ENCODE peak calls at places on chromosomes 7 and 10, in six cellular contexts. I, F, K, U, G and H are unnamed samples.

GRCh38 chr7:105673367-105674188 is 92.3 kb upstream of the EFCAB10 start:
- DNase-seq in K (peak; percentile 46), U (no peak), G (no peak), I (peak; percentile 84), F (no peak), H (no peak)

GRCh38 chr7:72335561-72336381 is 76.4 kb downstream of the CALN1 start:
- DNase-seq in K (no peak), I (no peak), G (no peak), F (peak; percentile 68), U (no peak), H (no peak)

GRCh38 chr10:18822156-18822555 is 162.9 kb downstream of the ARL5B start:
- DNase-seq in I (no peak), K (no peak), F (peak; percentile 73), U (peak; percentile 9), G (no peak), H (peak; percentile 30)

GRCh38 chr10:127945335-127945734 is 38.4 kb downstream of the PTPRE start:
- DNase-seq in G (no peak), K (no peak), F (no peak), U (peak; percentile 59), I (no peak), H (no peak)

GRCh38 chr7:129951076-129952011 is 1.4 kb downstream of the UBE2H start:
- DNase-seq in G (no peak), K (no peak), U (peak; percentile 35), I (peak; percentile 21), F (peak; percentile 47), H (peak; percentile 66)

GRCh38 chr10:77859865-77860282 is 66.7 kb downstream of the DLG5 start:
- DNase-seq in I (no peak), U (no peak), K (no peak), F (no peak), G (no peak), H (no peak)

GRCh38 chr10:112000466-112000865 is 183.1 kb downstream of the GPAM start:
- DNase-seq in K (peak; percentile 11), G (no peak), I (no peak), U (no peak), F (no peak), H (peak; percentile 28)

GRCh38 chr10:126243976-126244375 is 144.3 kb downstream of the ADAM12 start:
- DNase-seq in K (no peak), F (no peak), U (peak; percentile 75), G (no peak), I (no peak), H (no peak)

GRCh38 chr10:93458821-93459257 is 23.3 kb downstream of the MYOF start:
- DNase-seq in F (peak; percentile 45), G (peak; percentile 44), K (peak; percentile 47), U (peak; percentile 99), I (peak; percentile 83), H (peak; percentile 49)

GRCh38 chr7:460374-461117 is 59.1 kb downstream of the PDGFA start:
- DNase-seq in G (no peak), I (peak; percentile 64), F (peak; percentile 90), U (peak; percentile 75), K (no peak), H (no peak)

GRCh38 chr7:142112086-142112485 is 568 bp downstream of the MGAM2 start:
- DNase-seq in K (no peak), G (no peak), F (no peak), U (no peak), I (no peak), H (no peak)

GRCh38 chr10:116886772-116887171 is 37.5 kb downstream of the ENO4 start:
- DNase-seq in G (no peak), U (no peak), F (no peak), K (no peak), I (no peak), H (no peak)

GRCh38 chr10:84138478-84139125 is 707 bp upstream of the GHITM start:
- DNase-seq in G (peak; percentile 19), I (no peak), F (no peak), U (no peak), K (no peak), H (peak; percentile 26)

GRCh38 chr10:93816123-93816747 is 58.5 kb downstream of the LGI1 start:
- DNase-seq in F (peak; percentile 85), U (peak; percentile 72), I (peak; percentile 78), G (peak; percentile 36), K (no peak), H (peak; percentile 80)

GRCh38 chr10:69475433-69475830 is 24.2 kb downstream of the TSPAN15 start:
- DNase-seq in F (no peak), U (peak; percentile 47), G (no peak), K (no peak), I (no peak), H (no peak)

DNA sequence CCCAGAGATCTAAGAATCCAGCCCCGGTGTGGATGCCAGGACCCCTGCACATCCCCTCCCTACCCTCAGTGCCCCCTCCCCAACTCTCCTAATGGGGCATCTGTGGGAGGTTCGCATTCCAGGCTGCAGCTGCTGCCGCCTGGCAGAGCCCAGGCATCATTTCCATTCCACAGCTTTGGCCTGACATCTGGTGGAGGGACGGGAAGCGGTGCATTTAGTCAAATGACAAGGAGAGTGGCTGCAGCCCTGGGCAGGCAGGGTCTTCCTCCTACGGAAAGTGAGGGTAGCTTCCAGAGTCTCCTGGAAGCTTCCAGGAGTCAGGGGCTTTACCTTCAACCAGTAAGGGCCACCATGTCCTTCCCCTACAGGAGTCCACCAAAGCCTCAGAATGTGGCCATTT is 30.8 kb downstream of the PRLHR start:
- DNase-seq in I (no peak), K (no peak), U (peak; percentile 37), G (no peak), F (peak; percentile 79), H (no peak)
- TF ChIP-seq CTCF in I (no peak), K (no peak), U (no peak), G (peak; percentile 35), F (peak; percentile 60), H (no peak)

GRCh38 chr10:124690971-124691370 is 53.2 kb downstream of the FAM53B start:
- DNase-seq in U (no peak), I (no peak), F (no peak), G (no peak), K (no peak), H (no peak)
- H3K4me1 ChIP-seq in U (peaks cover 55% of the 10 kb centered on the region), I (peaks cover 20% of the 10 kb centered on the region), F (peaks cover 20% of the 10 kb centered on the region), G (peaks cover 98% of the 10 kb centered on the region), K (peaks cover 95% of the 10 kb centered on the region), H (peaks cover 59% of the 10 kb centered on the region)

DNA sequence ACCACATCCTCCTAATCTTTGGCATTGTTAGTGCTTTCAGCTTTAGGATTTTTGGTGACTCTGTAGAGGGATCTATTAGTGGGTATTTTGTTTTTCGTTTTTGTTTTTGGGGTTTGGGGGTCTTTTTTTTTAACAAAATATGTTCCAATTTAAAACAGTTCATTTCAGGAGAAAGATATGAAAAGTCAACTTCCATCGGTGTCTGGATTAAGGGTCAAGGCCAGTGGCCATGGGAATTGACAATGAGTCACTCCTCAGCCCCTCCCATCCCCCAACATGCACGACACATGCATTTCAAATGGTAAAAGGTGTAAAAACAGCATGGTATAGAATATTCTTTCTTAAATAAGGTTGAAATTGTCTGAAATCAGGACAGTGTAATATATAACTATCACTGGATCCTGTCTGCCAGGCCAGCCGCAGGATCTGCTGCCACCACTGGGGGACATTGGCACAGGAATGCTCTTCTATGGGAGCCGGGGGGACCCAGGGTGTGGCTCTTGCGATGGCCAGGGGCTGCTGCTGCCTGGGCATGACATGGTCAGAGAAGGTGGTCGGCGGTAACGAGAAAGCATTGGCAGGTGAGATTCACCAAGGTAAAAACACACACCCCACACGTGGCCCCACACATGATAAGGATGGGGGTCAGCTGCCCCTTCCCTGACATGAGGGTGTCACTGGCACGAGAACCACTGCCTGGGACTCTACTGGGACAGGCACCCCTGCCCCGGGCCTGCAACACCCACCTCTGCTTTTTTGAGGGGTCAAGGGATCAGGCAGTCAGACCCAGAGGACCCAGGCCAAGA is 126.2 kb upstream of the KCTD7 start:
- DNase-seq in F (no peak), I (peak; percentile 40), G (no peak), K (no peak), U (no peak), H (no peak)
- TF ChIP-seq CTCF in F (no peak), I (no peak), G (no peak), K (no peak), U (peak; percentile 9), H (no peak)

GRCh38 chr7:156610601-156611000 is 30.0 kb upstream of the RNF32 start:
- DNase-seq in G (no peak), K (no peak), U (no peak), I (no peak), F (no peak), H (no peak)

GRCh38 chr7:156611393-156612010 is 29.1 kb upstream of the RNF32 start:
- DNase-seq in U (no peak), F (no peak), I (no peak), G (no peak), K (no peak), H (no peak)

GRCh38 chr7:156614434-156615264 is 25.9 kb upstream of the RNF32 start:
- DNase-seq in K (no peak), U (no peak), I (no peak), F (no peak), G (no peak), H (no peak)

GRCh38 chr7:156610130-156610529 is 30.4 kb upstream of the RNF32 start:
- DNase-seq in F (no peak), U (no peak), G (no peak), K (no peak), I (no peak), H (no peak)

GRCh38 chr7:156612930-156613329 is 27.6 kb upstream of the RNF32 start:
- DNase-seq in I (no peak), U (no peak), G (no peak), F (no peak), K (no peak), H (no peak)
- H3K4me1 ChIP-seq in I (peaks cover 15% of the 10 kb centered on the region), U (no peaks in the 10 kb centered on the region), G (peaks cover 16% of the 10 kb centered on the region), F (peaks cover 12% of the 10 kb centered on the region), K (no peaks in the 10 kb centered on the region), H (no peaks in the 10 kb centered on the region)

GRCh38 chr10:14548474-14548873 is 217.8 kb upstream of the FRMD4A start:
- DNase-seq in I (no peak), K (no peak), G (no peak), F (no peak), U (no peak), H (peak; percentile 68)

GRCh38 chr10:14549496-14549895 is 218.8 kb upstream of the FRMD4A start:
- DNase-seq in F (no peak), G (no peak), K (no peak), I (no peak), U (no peak), H (no peak)

GRCh38 chr10:14548970-14549369 is 218.2 kb upstream of the FRMD4A start:
- DNase-seq in G (no peak), F (no peak), U (no peak), K (no peak), I (no peak), H (no peak)

GRCh38 chr10:14545827-14546226 is 215.1 kb upstream of the FRMD4A start:
- DNase-seq in K (no peak), F (no peak), G (no peak), I (no peak), U (peak; percentile 59), H (no peak)

DNA sequence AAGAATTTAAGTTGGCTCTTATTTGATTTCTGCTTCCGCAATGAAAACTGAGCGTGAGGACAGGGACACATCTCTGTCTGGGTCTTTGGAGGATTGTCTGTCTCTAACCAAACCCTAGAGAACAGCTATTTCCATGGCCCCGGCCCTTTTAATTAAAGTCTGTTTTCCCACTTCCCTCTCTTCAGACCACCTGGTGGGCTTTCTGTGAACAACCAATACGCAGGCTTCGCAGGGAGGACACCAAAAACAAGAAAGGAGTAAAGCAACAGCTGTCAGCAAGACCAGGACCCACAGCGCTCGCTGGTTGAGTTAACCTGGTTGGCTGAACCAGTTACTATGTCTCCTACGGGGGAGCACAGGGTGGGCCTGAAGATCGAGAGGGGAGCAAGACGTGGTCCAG is 217.1 kb upstream of the FRMD4A start:
- DNase-seq in K (no peak), G (no peak), I (no peak), U (no peak), F (peak; percentile 73), H (no peak)
- TF ChIP-seq CTCF in K (no peak), G (no peak), I (no peak), U (no peak), F (peak; percentile 42), H (no peak)

GRCh38 chr7:131288446-131288845 is 39.2 kb upstream of the MKLN1 start:
- DNase-seq in G (no peak), U (no peak), F (no peak), I (no peak), K (no peak), H (peak; percentile 53)
- H3K4me1 ChIP-seq in G (peaks cover 56% of the 10 kb centered on the region), U (no peaks in the 10 kb centered on the region), F (peaks cover 7% of the 10 kb centered on the region), I (no peaks in the 10 kb centered on the region), K (peaks cover 51% of the 10 kb centered on the region), H (peaks cover 46% of the 10 kb centered on the region)